ENCODE peak calls at places on chromosomes 4 and X, in four cellular contexts. I is lung, V is aorta, Z is Karpas-422. U is an unnamed sample.

GRCh38 chrX:102835504-102836146 is 101.4 kb upstream of the RAB40AL start:
- DNase-seq in I (no peak), V (no peak), Z (peak; percentile 77), U (no peak)

GRCh38 chr4:37762294-37763163 is 64.0 kb upstream of the PGM2 start:
- DNase-seq in I (peak; percentile 51), V (no peak), Z (peak; percentile 69), U (peak; percentile 97)

GRCh38 chrX:121161501-121161933 is 114.1 kb downstream of the GLUD2 start:
- DNase-seq in I (no peak), V (no peak), Z (no peak), U (no peak)

GRCh38 chr4:138348055-138348454 is 105.9 kb upstream of the SLC7A11 start:
- DNase-seq in I (no peak), V (no peak), Z (no peak), U (peak; percentile 67)

GRCh38 chrX:22194207-22194606 is 78.5 kb upstream of the CBLL2 start:
- DNase-seq in I (no peak), V (no peak), Z (no peak), U (no peak)

GRCh38 chr4:140982613-140983340 is 150.5 kb downstream of the RNF150 start:
- DNase-seq in I (no peak), V (no peak), Z (no peak), U (no peak)

GRCh38 chr4:2080429-2081300 is 21.5 kb downstream of the NAT8L start:
- DNase-seq in I (no peak), V (peak; percentile 72), Z (no peak), U (no peak)

GRCh38 chr4:139753686-139754085 is 88.1 kb downstream of the MGST2 start:
- DNase-seq in I (no peak), V (no peak), Z (no peak), U (no peak)

GRCh38 chr4:174377613-174378012 is 93.9 kb downstream of the CEP44 start:
- DNase-seq in I (no peak), V (no peak), Z (no peak), U (no peak)

GRCh38 chrX:150219374-150220185 is 143.5 kb upstream of the MAMLD1 start:
- DNase-seq in I (no peak), V (no peak), Z (no peak), U (no peak)

GRCh38 chrX:153606503-153606902 is 7.6 kb upstream of the CCNQ start:
- DNase-seq in I (no peak), V (peak; percentile 56), Z (no peak), U (no peak)

GRCh38 chrX:39125834-39126233 is 324.6 kb downstream of the MID1IP1 start:
- DNase-seq in I (no peak), V (no peak), Z (no peak), U (no peak)

GRCh38 chr4:7121861-7122653 is 54.2 kb upstream of the GRPEL1 start:
- DNase-seq in I (no peak), V (no peak), Z (no peak), U (no peak)

GRCh38 chr4:140243345-140243753 is 89.4 kb upstream of the MAML3 start:
- DNase-seq in I (no peak), V (no peak), Z (peak; percentile 76), U (no peak)

GRCh38 chr4:110224812-110225211 is 26.4 kb upstream of the ELOVL6 start:
- DNase-seq in I (no peak), V (no peak), Z (no peak), U (no peak)

GRCh38 chr4:1239949-1240305 is 9.0 kb downstream of the CTBP1 start:
- DNase-seq in I (no peak), V (peak; percentile 23), Z (no peak), U (no peak)

GRCh38 chr4:78293841-78294301 is 236.7 kb downstream of the FRAS1 start:
- DNase-seq in I (no peak), V (no peak), Z (no peak), U (peak; percentile 36)

GRCh38 chr4:11650801-11651596 is 222.3 kb upstream of the HS3ST1 start:
- DNase-seq in I (no peak), V (no peak), Z (no peak), U (no peak)

GRCh38 chr4:89939994-89940393 is 45.3 kb downstream of the MMRN1 start:
- DNase-seq in I (no peak), V (no peak), Z (peak; percentile 31), U (no peak)

GRCh38 chr4:188780686-188781085 is 641.4 kb downstream of the TRIML1 start:
- DNase-seq in I (no peak), V (no peak), Z (no peak), U (no peak)

GRCh38 chr4:26191353-26191752 is 129.5 kb upstream of the RBPJ start:
- DNase-seq in I (no peak), V (no peak), Z (no peak), U (no peak)

GRCh38 chr4:153485860-153486259 is 19.7 kb downstream of the TMEM131L start:
- DNase-seq in I (no peak), V (no peak), Z (no peak), U (no peak)
- H3K27ac ChIP-seq in I (no peak overlapping the region), V (peak overlapping the region; percentile 33), Z (no peak overlapping the region), U (peak overlapping the region; percentile 96)

DNA sequence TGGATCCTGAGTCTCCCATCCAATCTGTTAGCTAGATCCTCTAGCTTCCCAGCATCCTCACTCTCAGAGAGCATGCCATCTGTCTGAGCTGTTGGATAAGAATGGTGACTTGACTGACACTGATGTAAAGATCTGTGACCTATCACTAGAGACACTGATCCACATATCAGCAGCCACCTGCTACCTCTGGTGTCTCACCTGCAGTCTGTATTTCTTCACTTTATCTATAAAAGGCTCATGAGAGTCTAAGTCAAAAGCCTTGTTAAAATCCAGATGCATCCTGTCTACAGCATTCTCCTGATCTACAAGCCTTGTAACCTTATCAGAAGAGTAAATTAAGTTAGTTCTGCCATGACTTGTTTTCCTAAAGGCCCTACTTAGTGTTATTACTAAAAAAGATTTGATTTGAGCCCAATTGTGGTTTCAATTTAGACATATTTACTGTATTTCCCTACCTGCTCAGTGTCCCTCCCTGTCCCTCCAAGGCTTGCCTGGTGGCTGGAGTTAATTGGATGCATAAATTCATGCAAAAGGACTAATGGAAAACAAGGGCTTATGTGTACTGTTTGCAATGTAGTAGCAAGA is 25.4 kb upstream of the ARHGAP36 start:
- DNase-seq in I (no peak), V (no peak), Z (no peak), U (no peak)
- H3K27ac ChIP-seq in I (no peak overlapping the region), V (no peak overlapping the region), Z (no peak overlapping the region), U (no peak overlapping the region)

DNA sequence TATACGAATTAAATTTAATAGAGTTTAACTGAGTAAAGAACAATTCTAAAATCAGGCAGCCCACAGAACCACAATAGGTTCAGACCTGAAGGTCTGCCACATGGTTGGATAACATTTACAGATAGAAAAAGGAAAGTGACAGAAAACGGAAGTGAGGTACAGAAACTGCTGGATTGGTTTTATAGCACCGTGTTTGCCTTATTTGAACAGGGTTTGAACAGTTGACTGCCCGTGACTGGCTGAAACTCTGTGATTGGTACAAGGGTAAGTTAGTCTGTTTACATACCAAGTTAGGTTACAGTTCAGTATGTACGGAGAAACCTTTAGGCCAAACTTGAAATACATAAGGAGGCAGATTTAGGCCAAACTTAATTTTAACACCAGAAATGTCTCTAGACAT is 64.1 kb upstream of the ATXN3L start:
- DNase-seq in I (no peak), V (no peak), Z (peak; percentile 75), U (no peak)
- H3K27ac ChIP-seq in I (no peak overlapping the region), V (no peak overlapping the region), Z (peak overlapping the region; percentile 54), U (no peak overlapping the region)

GRCh38 chr4:123652501-123652900 is 255.9 kb downstream of the SPRY1 start:
- DNase-seq in I (no peak), V (no peak), Z (no peak), U (no peak)

GRCh38 chr4:123651127-123651526 is 254.5 kb downstream of the SPRY1 start:
- DNase-seq in I (no peak), V (no peak), Z (no peak), U (peak; percentile 56)

GRCh38 chr4:123649644-123650356 is 253.2 kb downstream of the SPRY1 start:
- DNase-seq in I (peak; percentile 34), V (no peak), Z (no peak), U (peak; percentile 91)

GRCh38 chr4:123653211-123653610 is 256.6 kb downstream of the SPRY1 start:
- DNase-seq in I (no peak), V (no peak), Z (no peak), U (no peak)

GRCh38 chr4:123651536-123652175 is 255.1 kb downstream of the SPRY1 start:
- DNase-seq in I (no peak), V (no peak), Z (no peak), U (no peak)
- H3K27ac ChIP-seq in I (no peak overlapping the region), V (peak overlapping the region; percentile 36), Z (no peak overlapping the region), U (no peak overlapping the region)

U was measured in foreskin keratinocyte.